ENCODE peak calls at places on chromosomes 6 and 20, in nine cellular contexts. D is stomach; B is effector CD8-positive, alpha-beta T cell; U is stimulated activated CD4-positive, alpha-beta T cell treated with anti-CD3 and anti-CD28 coated beads, TNF-alpha, amount 100 ng/mL, for 4 hours; T is SK-MEL-5; X is naive thymus-derived CD8-positive, alpha-beta T cell; V is occipital lobe; G is NCI-H774; W is Calu3. O is an unnamed sample.

GRCh38 chr20:53984781-53985518 is 85.4 kb downstream of the BCAS1 start:
- DNase-seq in D (no peak), B (no peak), U (no peak), T (no peak), X (no peak), V (no peak), G (no peak), W (no peak), O (no peak)

GRCh38 chr6:89853068-89853467 is 23.4 kb downstream of the CASP8AP2 start:
- DNase-seq in D (no peak), B (no peak), U (no peak), T (no peak), X (no peak), V (no peak), G (no peak), W (no peak), O (no peak)

GRCh38 chr6:30687659-30688431 is 1.4 kb upstream of the PPP1R18 start:
- DNase-seq in D (no peak), B (no peak), U (no peak), T (no peak), X (no peak), V (no peak), G (no peak), W (peak), O (no peak)

GRCh38 chr6:63352587-63353281 is 33.0 kb upstream of the LGSN start:
- DNase-seq in D (peak), B (no peak), U (no peak), T (peak), X (no peak), V (no peak), G (no peak), W (peak), O (no peak)

GRCh38 chr20:50337521-50338466 is 147.2 kb downstream of the CEBPB start:
- DNase-seq in D (no peak), B (no peak), U (no peak), T (no peak), X (no peak), V (no peak), G (no peak), W (no peak), O (no peak)

GRCh38 chr6:87756858-87757257 is 54.8 kb upstream of the AKIRIN2 start:
- DNase-seq in D (no peak), B (no peak), U (no peak), T (no peak), X (no peak), V (no peak), G (no peak), W (no peak), O (no peak)

GRCh38 chr6:116561377-116562018 is 7.9 kb downstream of the CALHM4 start:
- DNase-seq in D (peak), B (peak), U (peak), T (peak), X (peak), V (peak), G (peak), W (peak), O (peak)

GRCh38 chr6:53065266-53066058 is at the start of gene FBXO9:
- DNase-seq in D (peak), B (peak), U (peak), T (peak), X (peak), V (peak), G (peak), W (peak), O (no peak)

GRCh38 chr6:34587851-34588250 is 31.7 kb upstream of the SPDEF start:
- DNase-seq in D (no peak), B (no peak), U (no peak), T (no peak), X (no peak), V (no peak), G (no peak), W (no peak), O (no peak)

GRCh38 chr20:57772349-57772964 is 62.6 kb upstream of the PMEPA1 start:
- DNase-seq in D (no peak), B (no peak), U (no peak), T (peak), X (no peak), V (no peak), G (no peak), W (peak), O (no peak)

GRCh38 chr6:70176853-70177550 is 125.9 kb downstream of the COL9A1 start:
- DNase-seq in D (no peak), B (no peak), U (no peak), T (no peak), X (no peak), V (no peak), G (no peak), W (no peak), O (no peak)

GRCh38 chr6:149075616-149076354 is 241.7 kb upstream of the TAB2 start:
- DNase-seq in D (no peak), B (no peak), U (no peak), T (no peak), X (peak), V (no peak), G (no peak), W (no peak), O (no peak)

GRCh38 chr6:135493218-135493961 is 4.2 kb downstream of the AHI1 start:
- DNase-seq in D (no peak), B (no peak), U (no peak), T (no peak), X (no peak), V (no peak), G (no peak), W (no peak), O (no peak)

GRCh38 chr20:38143646-38144554 is 21.2 kb downstream of the TGM2 start:
- DNase-seq in D (peak), B (no peak), U (no peak), T (no peak), X (no peak), V (peak), G (no peak), W (peak), O (peak)

GRCh38 chr6:7341989-7342742 is 29.2 kb upstream of the SSR1 start:
- DNase-seq in D (no peak), B (no peak), U (no peak), T (no peak), X (no peak), V (no peak), G (no peak), W (no peak), O (no peak)

GRCh38 chr6:110944681-110945151 is 13.8 kb upstream of the GTF3C6 start:
- DNase-seq in D (no peak), B (no peak), U (peak), T (no peak), X (no peak), V (peak), G (no peak), W (peak), O (no peak)

GRCh38 chr6:67608099-67608749 is 1026.9 kb upstream of the ADGRB3 start:
- DNase-seq in D (no peak), B (no peak), U (no peak), T (no peak), X (no peak), V (no peak), G (no peak), W (no peak), O (no peak)

GRCh38 chr20:57292611-57293010 is 26.2 kb upstream of the BMP7 start:
- DNase-seq in D (no peak), B (no peak), U (no peak), T (no peak), X (no peak), V (no peak), G (no peak), W (no peak), O (no peak)

GRCh38 chr20:10783660-10784336 is 110.0 kb upstream of the JAG1 start:
- DNase-seq in D (no peak), B (no peak), U (no peak), T (no peak), X (no peak), V (no peak), G (peak), W (no peak), O (peak)

GRCh38 chr20:58149412-58150091 is 78.9 kb downstream of the ANKRD60 start:
- DNase-seq in D (no peak), B (no peak), U (no peak), T (no peak), X (no peak), V (no peak), G (no peak), W (no peak), O (no peak)

GRCh38 chr6:43223175-43223574 is 6.1 kb downstream of the DNPH1 start:
- DNase-seq in D (no peak), B (no peak), U (no peak), T (no peak), X (no peak), V (no peak), G (no peak), W (no peak), O (no peak)

GRCh38 chr6:44126320-44127149 is 717 bp downstream of the MRPL14 start:
- DNase-seq in D (peak), B (peak), U (peak), T (peak), X (peak), V (no peak), G (peak), W (peak), O (no peak)

GRCh38 chr6:157821342-157822033 is 1.6 kb upstream of the SNX9 start:
- DNase-seq in D (no peak), B (no peak), U (no peak), T (no peak), X (no peak), V (no peak), G (no peak), W (no peak), O (no peak)

GRCh38 chr6:109964949-109965348 is 13.2 kb upstream of the GPR6 start:
- DNase-seq in D (no peak), B (no peak), U (no peak), T (no peak), X (no peak), V (no peak), G (no peak), W (no peak), O (no peak)

GRCh38 chr6:33118525-33119123 is 42.8 kb downstream of the HLA-DPB1 start:
- DNase-seq in D (no peak), B (no peak), U (no peak), T (peak), X (peak), V (no peak), G (peak), W (peak), O (peak)

GRCh38 chr20:8424986-8425385 is 292.9 kb downstream of the PLCB1 start:
- DNase-seq in D (no peak), B (no peak), U (no peak), T (no peak), X (no peak), V (no peak), G (no peak), W (no peak), O (no peak)

GRCh38 chr6:158942349-158942748 is 57.7 kb downstream of the RSPH3 start:
- DNase-seq in D (no peak), B (no peak), U (no peak), T (no peak), X (no peak), V (no peak), G (no peak), W (no peak), O (no peak)

GRCh38 chr6:122645256-122645655 is 35.1 kb downstream of the PKIB start:
- DNase-seq in D (no peak), B (no peak), U (no peak), T (no peak), X (no peak), V (no peak), G (no peak), W (no peak), O (no peak)

GRCh38 chr20:61044499-61044898 is 207.6 kb upstream of the CDH4 start:
- DNase-seq in D (no peak), B (no peak), U (no peak), T (peak), X (no peak), V (no peak), G (no peak), W (no peak), O (no peak)

GRCh38 chr6:35046098-35046497 is 95.0 kb downstream of the TCP11 start:
- DNase-seq in D (no peak), B (no peak), U (no peak), T (no peak), X (no peak), V (no peak), G (no peak), W (no peak), O (no peak)

GRCh38 chr6:55023231-55023630 is 151.1 kb upstream of the HCRTR2 start:
- DNase-seq in D (no peak), B (no peak), U (no peak), T (no peak), X (no peak), V (no peak), G (no peak), W (no peak), O (no peak)

GRCh38 chr6:43715056-43715788 is 27.6 kb upstream of the MRPS18A start:
- DNase-seq in D (no peak), B (no peak), U (no peak), T (no peak), X (no peak), V (no peak), G (no peak), W (no peak), O (no peak)

GRCh38 chr6:7909323-7910276 is 988 bp downstream of the TXNDC5 start:
- DNase-seq in D (peak), B (no peak), U (peak), T (peak), X (peak), V (no peak), G (peak), W (peak), O (no peak)